ENCODE peak calls at places on chromosomes 1 and 21, in five cellular contexts. L, P, D, W and F are unnamed samples.

GRCh38 chr1:12480748-12481362 is 137.2 kb downstream of the DHRS3 start:
- DNase-seq in L (no peak), P (peak), D (no peak), W (peak), F (no peak)

GRCh38 chr1:44707959-44708831 is 22.8 kb downstream of the RNU5D-1 start:
- DNase-seq in L (peak), P (peak), D (no peak), W (peak), F (no peak)

GRCh38 chr1:161018631-161018930 is 2.4 kb downstream of the F11R start:
- DNase-seq in L (peak), P (no peak), D (no peak), W (no peak), F (no peak)

GRCh38 chr1:8443558-8444194 is 125.8 kb downstream of the SLC45A1 start:
- DNase-seq in L (peak), P (no peak), D (no peak), W (no peak), F (no peak)

GRCh38 chr1:17742590-17742989 is 12.5 kb upstream of the ACTL8 start:
- DNase-seq in L (no peak), P (no peak), D (no peak), W (peak), F (no peak)

GRCh38 chr1:214808845-214809460 is 206.0 kb downstream of the CENPF start:
- DNase-seq in L (peak), P (peak), D (no peak), W (peak), F (no peak)

GRCh38 chr21:42644223-42645208 is 8.9 kb upstream of the PDE9A start:
- DNase-seq in L (no peak), P (peak), D (no peak), W (peak), F (no peak)

GRCh38 chr1:240029418-240029817 is 62.3 kb upstream of the FMN2 start:
- DNase-seq in L (no peak), P (peak), D (no peak), W (peak), F (no peak)

GRCh38 chr1:145926706-145927072 is 595 bp downstream of the RBM8A start:
- DNase-seq in L (no peak), P (peak), D (no peak), W (no peak), F (no peak)

GRCh38 chr1:212638419-212639151 is 30.0 kb downstream of the ATF3 start:
- DNase-seq in L (no peak), P (no peak), D (no peak), W (no peak), F (no peak)

GRCh38 chr1:214019499-214019898 is 31.7 kb downstream of the PROX1 start:
- DNase-seq in L (no peak), P (no peak), D (no peak), W (no peak), F (no peak)

GRCh38 chr1:243585982-243586381 is 264.1 kb downstream of the AKT3 start:
- DNase-seq in L (no peak), P (no peak), D (no peak), W (no peak), F (no peak)

GRCh38 chr1:54652172-54652571 is 10.6 kb downstream of the MROH7 start:
- DNase-seq in L (no peak), P (no peak), D (no peak), W (no peak), F (no peak)

DNA sequence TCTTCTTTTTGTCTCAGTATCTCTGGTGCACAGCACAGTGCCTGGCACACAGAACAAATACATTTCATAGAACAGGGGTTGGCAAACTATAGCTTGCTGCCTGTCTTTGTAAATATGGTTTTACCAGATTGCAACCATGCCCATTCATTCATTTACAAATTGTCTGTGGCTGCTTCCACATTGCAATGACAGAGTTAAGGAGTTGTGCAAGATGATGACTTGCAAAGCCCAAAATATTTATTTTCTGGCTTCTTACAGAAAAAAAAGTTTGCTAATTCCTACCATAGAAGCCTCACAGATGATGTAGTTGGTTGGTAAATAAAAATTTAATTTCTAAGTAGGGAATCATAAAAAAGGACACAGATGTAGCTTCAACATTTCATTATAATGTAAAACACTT is 11.2 kb upstream of the HMGB4 start:
- DNase-seq in L (no peak), P (no peak), D (no peak), W (no peak), F (no peak)
- TF ChIP-seq CTCF in L (no peak), P (no peak), D (no peak), W (no peak), F (no peak)

GRCh38 chr1:25031601-25031965 is 101.5 kb upstream of the RUNX3 start:
- DNase-seq in L (no peak), P (peak), D (no peak), W (no peak), F (peak)

GRCh38 chr1:25033030-25033827 is 103.2 kb upstream of the RUNX3 start:
- DNase-seq in L (no peak), P (no peak), D (no peak), W (no peak), F (no peak)

GRCh38 chr1:25030674-25031589 is 100.9 kb upstream of the RUNX3 start:
- DNase-seq in L (no peak), P (peak), D (no peak), W (no peak), F (peak)

GRCh38 chr1:25033828-25034451 is 103.9 kb upstream of the RUNX3 start:
- DNase-seq in L (no peak), P (no peak), D (no peak), W (no peak), F (peak)

GRCh38 chr1:25031966-25032667 is 102.0 kb upstream of the RUNX3 start:
- DNase-seq in L (no peak), P (peak), D (no peak), W (peak), F (peak)
- TF ChIP-seq CTCF in L (no peak), P (no peak), D (no peak), W (no peak), F (no peak)

DNA sequence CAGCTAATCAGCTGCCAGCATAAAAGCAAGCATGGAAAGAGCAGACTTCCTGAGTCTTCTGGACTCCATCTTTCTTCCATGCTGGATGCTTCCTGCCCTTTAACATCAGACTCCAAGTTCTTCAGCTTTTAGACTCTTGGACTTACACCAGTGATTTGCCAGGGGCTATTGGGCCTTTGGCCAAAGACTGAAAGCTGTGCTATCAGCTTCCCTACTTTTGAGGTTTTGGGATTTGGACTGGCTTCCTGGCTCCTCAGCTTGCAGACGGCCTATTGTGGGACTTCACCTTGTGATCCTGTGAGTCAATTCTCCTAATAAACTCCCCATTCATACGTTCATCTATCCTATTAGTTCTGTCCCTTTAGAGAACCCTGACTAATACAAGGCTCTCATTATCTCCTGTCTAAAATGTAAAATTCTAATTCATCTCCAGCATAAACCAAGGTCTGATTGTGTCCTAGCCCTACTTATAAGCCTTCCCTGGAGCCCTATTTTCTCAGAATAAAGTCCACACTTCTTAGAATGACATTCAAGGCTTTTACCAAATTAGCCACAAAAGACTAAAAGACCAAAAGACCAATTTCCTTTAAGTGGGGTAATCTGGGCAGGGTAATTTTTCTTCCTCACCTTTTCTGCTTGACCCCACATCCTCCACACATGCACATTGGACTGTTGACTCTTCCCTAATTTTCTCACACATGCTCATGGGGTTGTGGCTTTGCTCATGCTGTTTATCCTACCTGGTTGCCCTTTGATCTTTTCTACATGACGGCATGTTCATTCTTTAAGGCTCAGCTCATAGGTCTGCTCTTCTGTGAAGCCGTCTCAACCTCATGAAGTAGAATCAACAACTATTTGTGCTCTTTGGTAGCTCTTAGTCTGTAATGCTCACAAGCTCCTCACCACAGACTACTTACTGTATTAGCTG is 18.1 kb upstream of the ENAH start:
- DNase-seq in L (no peak), P (no peak), D (no peak), W (no peak), F (no peak)
- TF ChIP-seq CTCF in L (no peak), P (no peak), D (no peak), W (no peak), F (no peak)

DNA sequence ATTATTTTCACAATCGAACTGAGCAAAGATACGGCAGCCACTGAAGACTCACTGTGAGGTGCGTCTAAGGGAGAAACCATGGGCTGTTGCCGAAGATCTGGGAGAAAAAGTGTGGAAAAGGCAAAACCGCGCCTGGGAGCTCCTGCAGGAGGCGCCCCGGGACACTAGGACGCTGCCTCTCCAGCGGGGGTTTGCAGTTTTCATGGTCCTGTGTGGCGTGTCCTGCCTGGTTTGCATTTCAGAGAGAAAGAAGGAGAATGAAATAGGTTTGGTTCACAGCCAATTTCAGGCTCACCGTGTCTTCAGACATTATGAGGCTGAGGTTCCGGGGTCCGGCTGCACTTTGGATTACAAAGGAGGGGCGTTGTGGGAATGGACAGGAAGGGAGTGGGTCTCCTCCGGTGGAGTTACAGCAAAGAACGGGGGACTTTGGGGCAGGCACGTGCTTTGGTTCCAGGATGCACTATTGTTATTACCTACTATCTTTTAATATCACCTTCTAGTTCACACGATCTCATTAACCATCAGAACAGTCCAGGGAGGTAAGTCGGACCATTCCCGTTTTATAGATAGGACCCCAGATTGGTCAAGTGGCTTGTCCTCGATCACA is 179.8 kb downstream of the DYRK1A start:
- DNase-seq in L (peak), P (no peak), D (no peak), W (no peak), F (no peak)
- TF ChIP-seq CTCF in L (peak), P (no peak), D (no peak), W (no peak), F (no peak)